ENCODE peak calls at places on chromosomes 2 and 18, in four cellular contexts. E is ascending aorta, Q is OCI-LY7, Y is IMR-90. G is an unnamed sample. For H3K4me1, the result is how much of the 10 kb centered on the place peaks cover.

GRCh38 chr2:142037744-142038143 is 93.1 kb downstream of the LRP1B start:
- DNase-seq in E (no peak), Q (no peak), Y (no peak), G (no peak)

GRCh38 chr18:23099621-23100020 is 35.7 kb upstream of the CABLES1 start:
- DNase-seq in E (no peak), Q (no peak), Y (no peak), G (no peak)

GRCh38 chr2:33521791-33522281 is 45.4 kb downstream of the RASGRP3 start:
- DNase-seq in E (no peak), Q (no peak), Y (no peak), G (peak)

GRCh38 chr18:45449761-45450227 is 165.5 kb upstream of the SLC14A2 start:
- DNase-seq in E (no peak), Q (no peak), Y (no peak), G (peak)

GRCh38 chr18:66193938-66194337 is 410.0 kb downstream of the CDH19 start:
- DNase-seq in E (no peak), Q (no peak), Y (no peak), G (no peak)

GRCh38 chr18:48723837-48724236 is 185.0 kb downstream of the CTIF start:
- DNase-seq in E (no peak), Q (no peak), Y (no peak), G (no peak)

GRCh38 chr2:126368778-126369177 is 287.2 kb upstream of the GYPC start:
- DNase-seq in E (no peak), Q (no peak), Y (no peak), G (no peak)

GRCh38 chr18:53380063-53380639 is 844.3 kb downstream of the MBD2 start:
- DNase-seq in E (no peak), Q (peak), Y (peak), G (no peak)

GRCh38 chr2:29837925-29838324 is 83.5 kb downstream of the ALK start:
- DNase-seq in E (no peak), Q (no peak), Y (no peak), G (no peak)

GRCh38 chr2:88177556-88177955 is 7.4 kb downstream of the THNSL2 start:
- DNase-seq in E (no peak), Q (no peak), Y (no peak), G (no peak)

GRCh38 chr2:211454684-211455083 is 898.3 kb downstream of the CPS1 start:
- DNase-seq in E (no peak), Q (no peak), Y (no peak), G (no peak)

GRCh38 chr2:142980246-142981068 is 103.0 kb downstream of the KYNU start:
- DNase-seq in E (no peak), Q (peak), Y (peak), G (no peak)

GRCh38 chr2:74772071-74772470 is 61.9 kb upstream of the HK2 start:
- DNase-seq in E (no peak), Q (no peak), Y (no peak), G (no peak)

GRCh38 chr2:22011048-22011447 is 887.3 kb downstream of the TDRD15 start:
- DNase-seq in E (no peak), Q (no peak), Y (no peak), G (no peak)

GRCh38 chr2:36462311-36462710 is 106.7 kb downstream of the CRIM1 start:
- DNase-seq in E (no peak), Q (no peak), Y (no peak), G (no peak)
- H3K27ac ChIP-seq in E (peak), Q (no peak), Y (peak), G (no peak)

DNA sequence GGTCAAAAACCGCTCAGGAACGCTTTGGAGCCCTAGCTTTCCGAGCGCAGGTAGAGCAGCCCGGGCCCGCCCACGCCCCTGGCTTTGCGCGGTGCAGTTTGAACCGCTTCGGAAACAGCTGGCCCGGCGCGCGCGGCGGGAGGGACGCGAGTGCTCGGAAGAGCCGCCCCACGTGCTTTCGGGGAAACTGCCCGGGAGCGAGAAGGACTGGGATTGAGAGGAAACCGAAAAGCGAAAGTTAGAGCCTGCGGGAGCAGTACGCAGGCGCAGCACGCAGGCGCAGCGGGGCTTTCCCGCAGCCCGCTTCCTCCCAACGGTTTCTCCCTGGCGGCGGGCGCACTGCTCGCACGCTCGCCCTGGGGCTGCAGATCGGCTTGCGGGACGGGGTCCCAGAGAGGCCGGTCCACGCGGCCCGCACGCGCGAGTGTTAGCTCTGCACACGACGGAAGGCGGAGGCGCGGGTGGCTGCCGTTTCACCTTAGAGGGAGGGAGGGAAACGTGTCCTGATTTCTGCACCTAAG is 6.3 kb upstream of the STAT1 start:
- DNase-seq in E (peak), Q (peak), Y (peak), G (peak)
- TF ChIP-seq CTCF in E (peak), Q (no peak), Y (no peak), G (peak)

GRCh38 chr2:26462100-26462499 is 15.8 kb downstream of the OTOF start:
- DNase-seq in E (no peak), Q (no peak), Y (no peak), G (no peak)

GRCh38 chr2:26460613-26461031 is 17.3 kb downstream of the OTOF start:
- DNase-seq in E (no peak), Q (no peak), Y (no peak), G (no peak)

GRCh38 chr2:26459991-26460612 is 17.8 kb downstream of the OTOF start:
- DNase-seq in E (no peak), Q (no peak), Y (no peak), G (no peak)

GRCh38 chr2:26462511-26463251 is 15.2 kb downstream of the OTOF start:
- DNase-seq in E (no peak), Q (no peak), Y (peak), G (peak)

DNA sequence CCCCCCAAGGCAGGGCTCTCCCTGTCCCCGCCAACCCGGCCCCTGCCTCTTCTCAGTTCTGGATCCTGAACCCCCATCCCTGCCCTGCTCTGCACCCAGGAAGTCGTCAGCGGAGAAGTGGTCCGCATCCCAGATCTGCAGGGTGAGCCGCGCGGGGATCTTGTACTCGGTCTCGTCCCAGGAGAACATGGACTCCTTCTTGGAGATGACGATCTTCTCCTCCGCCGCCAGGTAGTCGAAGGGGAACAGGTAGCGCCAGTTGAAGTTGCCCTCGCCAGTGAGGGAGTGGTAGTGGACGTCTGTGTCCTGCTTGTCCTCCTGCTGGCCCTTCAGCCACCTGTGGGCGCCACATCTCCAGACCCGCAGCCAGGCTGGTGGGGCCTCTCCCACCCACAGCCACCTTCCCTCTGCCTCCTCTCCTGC is 16.3 kb downstream of the OTOF start:
- DNase-seq in E (no peak), Q (no peak), Y (no peak), G (no peak)
- H3K4me1 ChIP-seq in E (under half), Q (under half), Y (under half), G (under half)

DNA sequence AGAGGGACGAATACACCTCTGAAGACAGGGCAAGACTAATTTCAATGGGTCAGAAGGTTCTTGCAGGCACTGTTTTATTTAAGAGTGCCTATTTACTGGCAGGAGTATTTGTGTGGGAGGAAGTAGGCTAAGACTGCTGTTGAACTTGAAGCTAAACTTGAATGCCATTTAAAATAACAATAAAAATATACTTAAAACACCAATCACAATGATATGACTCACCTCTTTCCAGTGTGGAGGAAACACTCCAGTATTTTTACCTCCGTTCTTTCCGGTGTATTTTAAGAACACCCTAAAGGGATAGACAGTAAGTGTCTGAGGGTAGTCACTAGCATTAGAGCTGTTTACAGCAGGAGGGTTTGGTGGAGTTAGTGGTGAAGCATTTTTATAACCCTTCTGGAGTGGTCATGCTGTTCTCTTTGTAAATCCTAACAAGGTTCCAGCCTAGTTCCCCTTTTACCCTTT is 9.6 kb upstream of the HOXD1 start:
- DNase-seq in E (no peak), Q (no peak), Y (no peak), G (no peak)
- H3K27ac ChIP-seq in E (no peak), Q (no peak), Y (no peak), G (no peak)

GRCh38 chr18:8982416-8983183 is 119.9 kb upstream of the NDUFV2 start:
- DNase-seq in E (no peak), Q (peak), Y (peak), G (no peak)
- TF ChIP-seq CTCF in E (no peak), Q (peak), Y (peak), G (no peak)

GRCh38 chr2:172436889-172437288 is 9.5 kb downstream of the ITGA6 start:
- DNase-seq in E (no peak), Q (no peak), Y (no peak), G (no peak)
- H3K4me1 ChIP-seq in E (under half), Q (under half), Y (under half), G (under half)

DNA sequence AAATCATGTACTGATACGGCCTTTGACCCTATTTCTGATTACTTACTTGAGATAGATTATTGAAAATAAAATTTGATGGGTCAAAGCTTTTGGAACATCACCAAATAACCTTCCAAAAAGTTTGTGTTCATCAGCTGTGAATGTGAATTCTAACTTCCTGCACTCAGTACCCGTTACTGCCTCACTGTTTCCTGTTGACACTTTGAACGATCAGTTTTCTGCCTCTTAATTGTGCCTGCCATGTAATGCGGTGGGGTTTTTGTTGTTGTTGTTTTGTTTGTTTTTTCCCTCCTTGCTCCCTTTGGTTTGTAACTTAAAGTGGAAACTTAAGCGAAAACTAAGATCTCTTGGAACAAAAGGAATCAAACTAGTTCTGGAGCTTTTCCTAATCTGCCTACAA is 18.9 kb downstream of the ATG16L1 start:
- DNase-seq in E (no peak), Q (peak), Y (no peak), G (no peak)
- H3K27ac ChIP-seq in E (no peak), Q (peak), Y (no peak), G (no peak)

GRCh38 chr2:196592912-196593881 is 46.3 kb upstream of the CCDC150 start:
- DNase-seq in E (no peak), Q (no peak), Y (peak), G (peak)
- TF ChIP-seq CTCF in E (no peak), Q (no peak), Y (no peak), G (no peak)

GRCh38 chr2:119085613-119086012 is 72.9 kb downstream of the C1QL2 start:
- DNase-seq in E (no peak), Q (no peak), Y (no peak), G (no peak)
- H3K4me1 ChIP-seq in E (under half), Q (under half), Y (under half), G (under half)

DNA sequence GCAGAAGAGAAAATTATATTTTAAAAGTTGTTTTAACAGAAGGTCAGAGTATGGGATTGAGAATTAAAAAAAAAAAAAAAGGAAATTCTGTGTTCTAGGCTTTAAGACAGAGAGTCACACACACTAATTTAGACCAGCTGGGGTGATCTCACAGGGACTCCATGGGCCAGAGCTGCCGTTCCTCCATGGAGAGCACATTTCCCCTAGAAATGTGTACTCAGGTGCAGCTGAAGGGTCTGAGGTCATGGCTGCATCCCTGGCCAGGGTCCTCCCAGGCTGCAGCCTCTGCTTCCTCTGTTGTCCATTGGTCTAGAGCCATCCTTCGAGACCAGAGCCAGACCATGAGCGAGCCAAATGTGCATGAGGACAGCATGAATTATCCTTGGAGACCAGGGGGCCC is 190.1 kb upstream of the TNP1 start:
- DNase-seq in E (no peak), Q (no peak), Y (no peak), G (no peak)
- H3K27ac ChIP-seq in E (no peak), Q (no peak), Y (no peak), G (no peak)